ENCODE peak calls at places on chromosomes 13 and 19, in nine cellular contexts. One of them, this sample, is unnamed.

GRCh38 chr13:44141213-44141724 is 232.4 kb upstream of the SERP2 start:
- DNase-seq in colonic mucosa: peak
- DNase-seq in EL: peak
- DNase-seq in OCI-LY7: peak
- DNase-seq in HCEC 1CT: no peak
- DNase-seq in GOT3: no peak
- DNase-seq in T-helper 22 cell: no peak
- DNase-seq in cerebellar cortex: peak
- DNase-seq in CD4-positive, alpha-beta memory T cell: no peak
- DNase-seq in this sample: no peak

GRCh38 chr13:51004111-51004865 is 94.7 kb downstream of the RNASEH2B start:
- DNase-seq in colonic mucosa: no peak
- DNase-seq in HCEC 1CT: no peak
- DNase-seq in GOT3: no peak
- DNase-seq in EL: no peak
- DNase-seq in OCI-LY7: no peak
- DNase-seq in CD4-positive, alpha-beta memory T cell: no peak
- DNase-seq in cerebellar cortex: no peak
- DNase-seq in T-helper 22 cell: no peak
- DNase-seq in this sample: no peak

GRCh38 chr19:40735003-40735771 is 15.1 kb downstream of the ACTMAP start:
- DNase-seq in GOT3: no peak
- DNase-seq in EL: no peak
- DNase-seq in HCEC 1CT: no peak
- DNase-seq in T-helper 22 cell: no peak
- DNase-seq in CD4-positive, alpha-beta memory T cell: no peak
- DNase-seq in colonic mucosa: no peak
- DNase-seq in OCI-LY7: no peak
- DNase-seq in cerebellar cortex: no peak
- DNase-seq in this sample: no peak

GRCh38 chr13:27131202-27131623 is 40.4 kb downstream of the USP12 start:
- DNase-seq in GOT3: no peak
- DNase-seq in OCI-LY7: no peak
- DNase-seq in colonic mucosa: peak
- DNase-seq in CD4-positive, alpha-beta memory T cell: peak
- DNase-seq in cerebellar cortex: no peak
- DNase-seq in HCEC 1CT: no peak
- DNase-seq in EL: peak
- DNase-seq in T-helper 22 cell: peak
- DNase-seq in this sample: no peak

GRCh38 chr19:58395220-58395978 is at the start of gene RNF225:
- DNase-seq in cerebellar cortex: peak
- DNase-seq in colonic mucosa: peak
- DNase-seq in T-helper 22 cell: no peak
- DNase-seq in CD4-positive, alpha-beta memory T cell: no peak
- DNase-seq in HCEC 1CT: peak
- DNase-seq in GOT3: no peak
- DNase-seq in OCI-LY7: no peak
- DNase-seq in EL: no peak
- DNase-seq in this sample: no peak

GRCh38 chr19:1929051-1929742 is 11.8 kb upstream of the CSNK1G2 start:
- DNase-seq in GOT3: peak
- DNase-seq in EL: peak
- DNase-seq in CD4-positive, alpha-beta memory T cell: peak
- DNase-seq in HCEC 1CT: peak
- DNase-seq in T-helper 22 cell: peak
- DNase-seq in colonic mucosa: peak
- DNase-seq in OCI-LY7: peak
- DNase-seq in cerebellar cortex: peak
- DNase-seq in this sample: peak

GRCh38 chr13:111521691-111522229 is 201.3 kb downstream of the TEX29 start:
- DNase-seq in OCI-LY7: no peak
- DNase-seq in CD4-positive, alpha-beta memory T cell: no peak
- DNase-seq in HCEC 1CT: no peak
- DNase-seq in GOT3: no peak
- DNase-seq in EL: no peak
- DNase-seq in T-helper 22 cell: no peak
- DNase-seq in colonic mucosa: no peak
- DNase-seq in cerebellar cortex: no peak
- DNase-seq in this sample: no peak

GRCh38 chr13:20393273-20394235 is 132.1 kb downstream of the CRYL1 start:
- DNase-seq in HCEC 1CT: no peak
- DNase-seq in OCI-LY7: no peak
- DNase-seq in colonic mucosa: no peak
- DNase-seq in T-helper 22 cell: no peak
- DNase-seq in EL: no peak
- DNase-seq in GOT3: no peak
- DNase-seq in CD4-positive, alpha-beta memory T cell: no peak
- DNase-seq in cerebellar cortex: no peak
- DNase-seq in this sample: no peak

GRCh38 chr19:19740755-19741154 is 7.8 kb upstream of the ZNF14 start:
- DNase-seq in T-helper 22 cell: no peak
- DNase-seq in EL: no peak
- DNase-seq in CD4-positive, alpha-beta memory T cell: no peak
- DNase-seq in HCEC 1CT: no peak
- DNase-seq in GOT3: no peak
- DNase-seq in OCI-LY7: no peak
- DNase-seq in colonic mucosa: no peak
- DNase-seq in cerebellar cortex: no peak
- DNase-seq in this sample: no peak

GRCh38 chr19:49761249-49761624 is 1.9 kb downstream of the TSKS start:
- DNase-seq in HCEC 1CT: no peak
- DNase-seq in T-helper 22 cell: no peak
- DNase-seq in colonic mucosa: no peak
- DNase-seq in EL: no peak
- DNase-seq in cerebellar cortex: no peak
- DNase-seq in OCI-LY7: no peak
- DNase-seq in CD4-positive, alpha-beta memory T cell: no peak
- DNase-seq in GOT3: no peak
- DNase-seq in this sample: no peak

GRCh38 chr19:18915639-18916038 is 3.5 kb downstream of the COPE start:
- DNase-seq in EL: peak
- DNase-seq in colonic mucosa: peak
- DNase-seq in T-helper 22 cell: no peak
- DNase-seq in CD4-positive, alpha-beta memory T cell: no peak
- DNase-seq in OCI-LY7: peak
- DNase-seq in HCEC 1CT: peak
- DNase-seq in cerebellar cortex: peak
- DNase-seq in GOT3: no peak
- DNase-seq in this sample: peak

GRCh38 chr13:41668130-41668757 is 210.9 kb downstream of the RGCC start:
- DNase-seq in EL: peak
- DNase-seq in CD4-positive, alpha-beta memory T cell: peak
- DNase-seq in T-helper 22 cell: no peak
- DNase-seq in HCEC 1CT: peak
- DNase-seq in colonic mucosa: peak
- DNase-seq in OCI-LY7: peak
- DNase-seq in GOT3: no peak
- DNase-seq in cerebellar cortex: peak
- DNase-seq in this sample: peak

This sample was measured in nucleus accumbens.